ENCODE peak calls at places on chromosome 13, in four cellular contexts. Z, T, L and G are unnamed samples.
A peak's percentile ranks its signal among the peaks of the same experiment; 100 is the strongest.

GRCh38 chr13:113209336-113209879 is at the start of gene CUL4A:
- DNase-seq in T (no peak), Z (peak; percentile 59), L (peak; percentile 61), G (peak; percentile 45)

GRCh38 chr13:105798541-105798940 is 736.9 kb downstream of the EFNB2 start:
- DNase-seq in Z (no peak), L (no peak), T (no peak), G (no peak)

GRCh38 chr13:50208826-50209335 is 193.6 kb downstream of the KCNRG start:
- DNase-seq in L (peak; percentile 12), T (no peak), Z (peak; percentile 51), G (peak; percentile 58)

GRCh38 chr13:114026128-114026880 is 52.4 kb upstream of the C13orf46 start:
- DNase-seq in T (no peak), L (no peak), Z (no peak), G (no peak)

GRCh38 chr13:40549500-40550094 is 116.8 kb downstream of the FOXO1 start:
- DNase-seq in T (no peak), Z (no peak), L (peak; percentile 77), G (no peak)

GRCh38 chr13:70960841-70961443 is 852.7 kb upstream of the KLHL1 start:
- DNase-seq in L (peak; percentile 18), T (peak; percentile 3), Z (no peak), G (peak; percentile 22)

GRCh38 chr13:80336335-80336734 is 4.6 kb downstream of the SPRY2 start:
- DNase-seq in T (no peak), Z (no peak), L (no peak), G (no peak)

GRCh38 chr13:84570831-84571230 is 688.6 kb upstream of the SLITRK1 start:
- DNase-seq in T (no peak), L (no peak), Z (no peak), G (no peak)

GRCh38 chr13:28375250-28375930 is 119.5 kb downstream of the FLT1 start:
- DNase-seq in L (no peak), T (no peak), Z (no peak), G (no peak)

GRCh38 chr13:46951516-46951915 is 54.7 kb upstream of the HTR2A start:
- DNase-seq in L (no peak), Z (no peak), T (no peak), G (no peak)

GRCh38 chr13:39095500-39095899 is 57.2 kb downstream of the NHLRC3 start:
- DNase-seq in Z (no peak), T (no peak), L (no peak), G (no peak)

GRCh38 chr13:101640797-101641400 is 188.4 kb downstream of the ITGBL1 start:
- DNase-seq in T (no peak), Z (no peak), L (no peak), G (no peak)

GRCh38 chr13:56700324-56700723 is 440.4 kb upstream of the PRR20A start:
- DNase-seq in Z (no peak), L (no peak), T (no peak), G (no peak)

GRCh38 chr13:97471721-97472120 is 37.8 kb downstream of the RAP2A start:
- DNase-seq in L (no peak), Z (no peak), T (no peak), G (no peak)

GRCh38 chr13:112929778-112930055 is 39.3 kb upstream of the MCF2L start:
- DNase-seq in Z (no peak), L (no peak), T (no peak), G (no peak)

GRCh38 chr13:28258401-28258800 is 120.1 kb downstream of the PAN3 start:
- DNase-seq in T (no peak), Z (no peak), L (no peak), G (no peak)

GRCh38 chr13:78993792-78994191 is 334.8 kb upstream of the OBI1 start:
- DNase-seq in L (no peak), Z (no peak), T (peak; percentile 21), G (no peak)

GRCh38 chr13:18961383-18962117 is 220.1 kb downstream of the TUBA3C start:
- DNase-seq in L (no peak), Z (no peak), T (no peak), G (no peak)

GRCh38 chr13:94711561-94712286 is 621 bp downstream of the SOX21 start:
- DNase-seq in L (no peak), Z (no peak), T (no peak), G (no peak)

DNA sequence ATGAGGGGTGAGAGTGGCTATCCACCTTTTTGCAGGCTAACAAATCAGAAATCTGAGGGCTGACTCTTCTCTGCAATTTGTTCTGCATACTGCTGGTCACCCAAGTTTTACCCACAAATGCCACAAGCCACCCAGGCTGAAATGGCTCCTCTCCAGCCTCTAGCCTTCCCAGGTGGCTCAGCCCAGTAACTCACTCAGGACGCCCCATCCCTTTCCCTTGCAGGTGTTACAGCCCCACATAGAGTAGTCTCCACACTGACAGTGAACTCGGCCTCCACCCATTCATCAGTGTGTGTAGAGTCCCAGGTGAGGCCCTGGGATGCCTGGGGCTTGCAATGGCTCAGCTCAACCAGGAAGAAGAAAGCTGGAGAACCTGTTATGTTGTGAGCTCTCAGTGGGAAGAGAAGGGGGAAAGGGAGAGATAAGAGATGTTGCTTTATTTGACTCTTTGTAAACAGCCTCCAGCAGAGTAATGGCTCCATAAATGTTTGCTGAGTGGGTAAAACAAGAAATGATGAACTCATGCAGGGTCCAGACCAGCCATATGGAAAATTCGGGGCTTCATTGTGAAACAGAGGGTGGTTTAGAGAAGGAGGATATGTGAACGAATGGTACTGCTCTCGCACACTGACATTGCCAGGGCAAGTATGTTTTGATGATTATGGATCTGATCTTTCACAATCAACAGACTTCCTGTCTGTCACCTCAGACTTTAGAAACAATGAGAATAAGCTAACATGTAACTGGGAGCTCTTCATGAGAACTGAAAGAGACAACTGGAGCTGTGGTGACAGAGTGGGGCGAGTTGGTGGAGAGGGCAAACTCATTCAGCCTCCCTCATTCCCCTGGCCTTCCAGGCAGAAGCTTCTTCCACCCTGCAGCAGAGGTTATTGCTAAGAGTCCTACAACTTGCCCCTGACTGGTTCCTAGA is 74.2 kb upstream of the RFC3 start:
- DNase-seq in L (peak; percentile 10), Z (no peak), T (peak; percentile 80), G (no peak)
- TF ChIP-seq SP1 in L (no peak), Z (no peak), T (no peak), G (no peak)

GRCh38 chr13:81872581-81872980 is 1531.7 kb upstream of the SPRY2 start:
- DNase-seq in Z (no peak), L (peak; percentile 38), T (no peak), G (peak; percentile 44)
- TF ChIP-seq SUZ12 in Z (no peak), L (no peak), T (no peak), G (no peak)

GRCh38 chr13:110425444-110425780 is 118.3 kb downstream of the COL4A2 start:
- DNase-seq in Z (no peak), T (no peak), L (no peak), G (peak; percentile 11)
- TF ChIP-seq SP1 in Z (no peak), T (no peak), L (no peak), G (no peak)

GRCh38 chr13:107864543-107865460 is 350.5 kb downstream of the LIG4 start:
- DNase-seq in Z (no peak), T (no peak), L (peak; percentile 18), G (no peak)
- TF ChIP-seq SUZ12 in Z (no peak), T (no peak), L (no peak), G (no peak)

GRCh38 chr13:41859555-41859954 is 101.4 kb downstream of the VWA8 start:
- DNase-seq in Z (no peak), L (no peak), T (no peak), G (no peak)

GRCh38 chr13:41854758-41855157 is 106.2 kb downstream of the VWA8 start:
- DNase-seq in L (no peak), T (no peak), Z (no peak), G (no peak)

GRCh38 chr13:41864658-41865057 is 96.3 kb downstream of the VWA8 start:
- DNase-seq in L (no peak), T (no peak), Z (no peak), G (no peak)

DNA sequence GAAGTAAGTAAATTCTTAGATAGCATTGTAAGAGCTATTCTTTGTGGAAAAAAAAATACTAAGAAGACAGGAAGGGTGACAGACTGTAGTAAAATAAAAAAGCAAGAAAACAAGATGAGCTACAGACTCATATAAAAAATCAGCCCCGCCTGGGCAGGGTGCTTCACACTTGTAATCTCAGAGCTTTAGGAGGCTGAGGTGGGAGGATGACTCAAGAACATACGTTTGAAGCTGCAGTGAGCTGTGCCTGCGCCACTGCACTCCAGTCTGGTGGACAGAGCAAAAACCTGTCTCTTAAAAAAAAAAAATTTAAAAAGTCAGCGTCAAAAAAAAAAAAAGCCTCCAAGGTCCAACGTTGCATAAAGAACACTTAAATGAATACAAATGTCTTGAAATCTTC is 102.1 kb downstream of the VWA8 start:
- DNase-seq in L (no peak), T (no peak), Z (no peak), G (no peak)
- TF ChIP-seq SP1 in L (no peak), T (no peak), Z (no peak), G (no peak)

DNA sequence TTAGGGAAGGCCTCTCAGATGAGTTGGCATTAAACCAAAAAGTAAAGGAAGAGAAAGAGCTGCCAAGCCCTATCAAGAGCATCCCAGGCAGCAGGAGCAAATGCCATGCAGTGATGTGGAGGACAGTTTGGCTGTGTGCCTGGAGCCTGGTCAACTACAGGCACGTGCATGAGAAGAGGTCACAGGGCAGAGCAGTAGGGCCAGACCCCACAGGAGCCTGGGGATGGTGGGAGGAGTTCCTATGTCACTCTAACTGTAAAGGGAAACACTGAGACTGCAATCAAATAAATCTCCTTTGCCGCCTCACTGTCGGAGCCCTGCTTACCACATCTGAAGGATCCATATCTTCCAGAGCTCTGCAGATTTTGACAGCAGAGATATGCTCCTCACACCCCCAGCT is 240.5 kb downstream of the ENOX1 start:
- DNase-seq in L (no peak), Z (no peak), T (no peak), G (no peak)
- TF ChIP-seq SUZ12 in L (no peak), Z (no peak), T (no peak), G (no peak)